ENCODE peak calls at places on chromosomes 13 and 19, in seven cellular contexts. F is HFF-Myc; A is GM10248; S is tibial artery; V is CD4-positive, alpha-beta T cell; R is RWPE1; X is AG04450. Y is an unnamed sample.

GRCh38 chr13:87677334-87678234 is 6.4 kb downstream of the SLITRK5 start:
- DNase-seq in F (no peak), A (peak), S (no peak), V (no peak), R (no peak), X (no peak), Y (peak)

GRCh38 chr13:113638173-113638746 is 19.7 kb downstream of the ATP4B start:
- DNase-seq in F (no peak), A (no peak), S (no peak), V (no peak), R (no peak), X (no peak), Y (no peak)

GRCh38 chr13:79385694-79386093 is 20.4 kb downstream of the RBM26 start:
- DNase-seq in F (no peak), A (peak), S (no peak), V (no peak), R (peak), X (no peak), Y (peak)

GRCh38 chr19:3358919-3359849 is 7.2 kb upstream of the NFIC start:
- DNase-seq in F (no peak), A (peak), S (peak), V (peak), R (no peak), X (no peak), Y (peak)

GRCh38 chr13:113151745-113152707 is 6.4 kb upstream of the PROZ start:
- DNase-seq in F (no peak), A (no peak), S (no peak), V (no peak), R (no peak), X (peak), Y (peak)

GRCh38 chr13:27830010-27830409 is 37.7 kb downstream of the GSX1 start:
- DNase-seq in F (no peak), A (peak), S (no peak), V (peak), R (peak), X (no peak), Y (peak)

GRCh38 chr13:22648325-22648758 is 532.4 kb upstream of the SGCG start:
- DNase-seq in F (no peak), A (no peak), S (no peak), V (no peak), R (no peak), X (no peak), Y (no peak)

GRCh38 chr13:69425235-69425634 is 682.4 kb upstream of the ATXN8OS start:
- DNase-seq in F (no peak), A (no peak), S (no peak), V (no peak), R (no peak), X (no peak), Y (no peak)

GRCh38 chr13:98719527-98720250 is 32.8 kb downstream of the SLC15A1 start:
- DNase-seq in F (no peak), A (no peak), S (no peak), V (no peak), R (no peak), X (no peak), Y (no peak)

GRCh38 chr13:83733293-83733692 is 149.0 kb downstream of the SLITRK1 start:
- DNase-seq in F (no peak), A (no peak), S (no peak), V (no peak), R (no peak), X (no peak), Y (no peak)

GRCh38 chr19:50702870-50703829 is 16.5 kb downstream of the SHANK1 start:
- DNase-seq in F (no peak), A (no peak), S (no peak), V (no peak), R (no peak), X (no peak), Y (no peak)

GRCh38 chr13:113417836-113418721 is 35.2 kb downstream of the ADPRHL1 start:
- DNase-seq in F (no peak), A (no peak), S (no peak), V (no peak), R (no peak), X (no peak), Y (no peak)

GRCh38 chr13:20174656-20175405 is 14.0 kb upstream of the GJA3 start:
- DNase-seq in F (peak), A (peak), S (peak), V (peak), R (peak), X (peak), Y (peak)

GRCh38 chr19:6856749-6857372 is 30.5 kb upstream of the ADGRE1 start:
- DNase-seq in F (no peak), A (no peak), S (no peak), V (no peak), R (no peak), X (no peak), Y (no peak)

GRCh38 chr13:29722415-29722814 is 126.9 kb upstream of the SLC7A1 start:
- DNase-seq in F (no peak), A (no peak), S (no peak), V (no peak), R (no peak), X (no peak), Y (no peak)

GRCh38 chr19:1521636-1522035 is 2.2 kb upstream of the PLK5 start:
- DNase-seq in F (no peak), A (no peak), S (no peak), V (no peak), R (no peak), X (no peak), Y (no peak)

GRCh38 chr13:91513790-91514189 is 115.4 kb downstream of the GPC5 start:
- DNase-seq in F (no peak), A (no peak), S (no peak), V (no peak), R (no peak), X (no peak), Y (no peak)

GRCh38 chr13:30381049-30381448 is 41.2 kb upstream of the UBE2L5 start:
- DNase-seq in F (no peak), A (no peak), S (no peak), V (no peak), R (no peak), X (no peak), Y (no peak)

GRCh38 chr13:79522583-79522982 is 41.6 kb downstream of the NDFIP2 start:
- DNase-seq in F (peak), A (peak), S (no peak), V (no peak), R (no peak), X (no peak), Y (peak)

GRCh38 chr19:49210108-49210900 is 52.7 kb downstream of the TRPM4 start:
- DNase-seq in F (no peak), A (no peak), S (no peak), V (no peak), R (peak), X (no peak), Y (peak)

GRCh38 chr13:77776704-77777103 is 79.2 kb downstream of the SLAIN1 start:
- DNase-seq in F (no peak), A (no peak), S (no peak), V (no peak), R (no peak), X (no peak), Y (no peak)

GRCh38 chr19:17055636-17056035 is 19.6 kb downstream of the HAUS8 start:
- DNase-seq in F (no peak), A (no peak), S (no peak), V (no peak), R (no peak), X (no peak), Y (no peak)

GRCh38 chr19:28402701-28403290 is 810.2 kb downstream of the UQCRFS1 start:
- DNase-seq in F (no peak), A (no peak), S (no peak), V (no peak), R (no peak), X (no peak), Y (no peak)

GRCh38 chr19:4911786-4912672 is 2.7 kb downstream of the UHRF1 start:
- DNase-seq in F (peak), A (peak), S (peak), V (peak), R (peak), X (peak), Y (peak)

GRCh38 chr19:54149021-54149812 is 10.3 kb downstream of the LENG1 start:
- DNase-seq in F (no peak), A (no peak), S (no peak), V (no peak), R (no peak), X (no peak), Y (no peak)

GRCh38 chr13:29858231-29858630 is 7.8 kb upstream of the UBL3 start:
- DNase-seq in F (no peak), A (no peak), S (no peak), V (no peak), R (no peak), X (no peak), Y (no peak)

GRCh38 chr13:95098916-95099315 is 202.3 kb downstream of the ABCC4 start:
- DNase-seq in F (no peak), A (no peak), S (no peak), V (no peak), R (no peak), X (no peak), Y (no peak)

GRCh38 chr19:57280913-57281425 is 684 bp downstream of the ZNF460 start:
- DNase-seq in F (no peak), A (peak), S (no peak), V (peak), R (peak), X (no peak), Y (peak)

GRCh38 chr19:18894254-18895037 is 1.5 kb downstream of the CERS1 start:
- DNase-seq in F (no peak), A (no peak), S (no peak), V (no peak), R (peak), X (no peak), Y (no peak)

GRCh38 chr19:16295071-16295470 is 29.6 kb upstream of the KLF2 start:
- DNase-seq in F (no peak), A (no peak), S (no peak), V (no peak), R (no peak), X (no peak), Y (no peak)

GRCh38 chr13:49759503-49759902 is 33.0 kb downstream of the KPNA3 start:
- DNase-seq in F (peak), A (no peak), S (no peak), V (no peak), R (no peak), X (no peak), Y (peak)

GRCh38 chr13:104301216-104301975 is 1235.2 kb upstream of the SLC10A2 start:
- DNase-seq in F (no peak), A (no peak), S (no peak), V (no peak), R (no peak), X (no peak), Y (no peak)

GRCh38 chr19:30214651-30215051 is 157.5 kb upstream of the ZNF536 start:
- DNase-seq in F (no peak), A (no peak), S (no peak), V (no peak), R (no peak), X (no peak), Y (peak)

GRCh38 chr13:83386609-83387008 is 495.7 kb downstream of the SLITRK1 start:
- DNase-seq in F (no peak), A (no peak), S (no peak), V (no peak), R (no peak), X (no peak), Y (no peak)

GRCh38 chr13:99992912-99993311 is 11.3 kb downstream of the ZIC2 start:
- DNase-seq in F (no peak), A (no peak), S (no peak), V (no peak), R (no peak), X (no peak), Y (no peak)

GRCh38 chr13:60335531-60335930 is 61.5 kb upstream of the TDRD3 start:
- DNase-seq in F (no peak), A (no peak), S (no peak), V (no peak), R (no peak), X (no peak), Y (no peak)
- TF ChIP-seq CTCF in F (no peak), A (peak), S (peak), V (peak), R (peak), X (peak), Y (peak)

GRCh38 chr13:41649659-41650058 is 192.3 kb downstream of the RGCC start:
- DNase-seq in F (no peak), A (no peak), S (no peak), V (no peak), R (no peak), X (no peak), Y (no peak)
- TF ChIP-seq CTCF in F (peak), A (no peak), S (peak), V (no peak), R (no peak), X (peak), Y (no peak)

GRCh38 chr19:42200116-42200740 is 17.2 kb downstream of the DEDD2 start:
- DNase-seq in F (no peak), A (no peak), S (no peak), V (no peak), R (no peak), X (no peak), Y (no peak)
- TF ChIP-seq CTCF in F (no peak), A (no peak), S (no peak), V (peak), R (no peak), X (no peak), Y (peak)

DNA sequence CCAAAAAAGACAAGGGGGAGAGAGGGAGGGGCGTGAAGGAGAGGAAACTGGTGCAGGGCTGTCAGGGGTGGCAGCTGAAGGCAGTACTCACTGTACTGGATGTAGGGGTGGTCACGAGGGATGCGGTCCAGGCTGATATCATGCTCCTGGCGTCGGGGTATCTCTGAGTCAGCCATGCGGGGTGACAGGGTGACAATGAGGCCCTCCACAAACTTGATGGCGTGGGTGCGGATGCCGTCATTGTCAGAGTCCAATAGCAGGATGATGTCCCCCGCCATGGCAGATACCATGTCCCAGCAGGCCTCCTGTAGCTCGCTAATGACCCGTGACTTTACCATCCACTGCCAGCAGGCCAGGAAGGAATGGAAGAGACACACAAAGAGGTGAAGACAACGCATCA is 15.3 kb downstream of the SYMPK start:
- DNase-seq in F (no peak), A (no peak), S (no peak), V (no peak), R (no peak), X (no peak), Y (no peak)
- TF ChIP-seq CTCF in F (no peak), A (no peak), S (no peak), V (no peak), R (no peak), X (no peak), Y (no peak)

GRCh38 chr13:39405596-39405995 is 197.4 kb downstream of the LHFPL6 start:
- DNase-seq in F (no peak), A (no peak), S (no peak), V (no peak), R (no peak), X (no peak), Y (no peak)

GRCh38 chr13:39407786-39408185 is 195.2 kb downstream of the LHFPL6 start:
- DNase-seq in F (no peak), A (no peak), S (no peak), V (no peak), R (no peak), X (no peak), Y (no peak)

GRCh38 chr13:39406688-39407087 is 196.3 kb downstream of the LHFPL6 start:
- DNase-seq in F (no peak), A (peak), S (no peak), V (no peak), R (peak), X (no peak), Y (no peak)

GRCh38 chr13:39408512-39408911 is 194.5 kb downstream of the LHFPL6 start:
- DNase-seq in F (no peak), A (no peak), S (no peak), V (no peak), R (no peak), X (no peak), Y (no peak)

DNA sequence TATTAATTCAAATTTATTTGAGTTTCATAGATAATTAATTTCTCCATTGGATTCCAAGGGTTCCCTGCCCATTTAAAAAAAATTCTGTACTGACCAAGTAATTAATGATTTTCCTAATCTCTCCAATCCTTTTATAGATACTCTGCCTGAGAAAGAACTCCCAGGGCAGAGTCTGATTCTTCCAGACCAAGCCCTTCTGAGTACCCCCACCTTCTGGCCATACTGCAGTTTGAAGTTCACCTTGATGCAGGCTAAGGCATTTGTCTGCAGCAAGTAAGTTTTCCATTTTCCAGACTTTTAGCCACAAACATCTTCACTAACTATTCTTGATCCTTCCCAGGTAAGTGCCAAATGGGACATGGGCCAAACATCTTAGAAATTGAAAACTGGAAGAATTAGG is 195.9 kb downstream of the LHFPL6 start:
- DNase-seq in F (no peak), A (no peak), S (no peak), V (no peak), R (no peak), X (no peak), Y (no peak)
- TF ChIP-seq CTCF in F (no peak), A (no peak), S (no peak), V (no peak), R (no peak), X (no peak), Y (no peak)

GRCh38 chr13:32553720-32554119 is 15.1 kb upstream of the N4BP2L2 start:
- DNase-seq in F (no peak), A (no peak), S (no peak), V (no peak), R (no peak), X (no peak), Y (no peak)
- TF ChIP-seq CTCF in F (no peak), A (no peak), S (no peak), V (no peak), R (no peak), X (no peak), Y (no peak)

GRCh38 chr19:12681074-12681987 is at the start of gene DHPS:
- DNase-seq in F (peak), A (peak), S (peak), V (peak), R (peak), X (peak), Y (peak)
- TF ChIP-seq CTCF in F (no peak), A (no peak), S (no peak), V (no peak), R (no peak), X (no peak), Y (no peak)